ENCODE peak calls at places on chromosomes 1 and 21, in four cellular contexts. N is kidney epithelial cell, L is IMR-90, O is WTC11. Z is an unnamed sample.

GRCh38 chr1:54054438-54054749 is 986 bp downstream of the TCEANC2 start:
- DNase-seq in O (no peak), N (no peak), L (no peak), Z (no peak)

GRCh38 chr21:41217656-41218380 is 49.9 kb downstream of the BACE2 start:
- DNase-seq in L (peak; percentile 74), N (no peak), O (no peak), Z (peak; percentile 68)

GRCh38 chr1:12595839-12596821 is 21.9 kb downstream of the DHRS3 start:
- DNase-seq in O (peak; percentile 89), L (peak; percentile 98), N (peak; percentile 85), Z (peak; percentile 92)

GRCh38 chr1:1292851-1293250 is 12.6 kb downstream of the SCNN1D start:
- DNase-seq in O (no peak), L (no peak), N (no peak), Z (no peak)

GRCh38 chr1:47805826-47806450 is 191.2 kb downstream of the TRABD2B start:
- DNase-seq in L (no peak), N (no peak), O (no peak), Z (no peak)

GRCh38 chr1:155175927-155176371 is 2.3 kb downstream of the TRIM46 start:
- DNase-seq in N (no peak), L (no peak), O (no peak), Z (peak; percentile 46)

GRCh38 chr1:159071970-159072582 is 4.5 kb downstream of the AIM2 start:
- DNase-seq in O (no peak), L (peak; percentile 80), N (peak; percentile 43), Z (no peak)

GRCh38 chr21:34722684-34723300 is 54.0 kb downstream of the CLIC6 start:
- DNase-seq in O (peak; percentile 76), L (no peak), N (no peak), Z (peak; percentile 86)

GRCh38 chr1:54490361-54491248 is 57.4 kb upstream of the ACOT11 start:
- DNase-seq in N (no peak), O (peak; percentile 80), L (no peak), Z (peak; percentile 92)

GRCh38 chr1:212688338-212689047 is 11.1 kb downstream of the BATF3 start:
- DNase-seq in O (no peak), N (no peak), L (peak; percentile 59), Z (peak; percentile 33)

GRCh38 chr21:29730281-29730680 is 209.5 kb downstream of the GRIK1 start:
- DNase-seq in O (no peak), N (no peak), L (no peak), Z (no peak)

GRCh38 chr1:85943526-85943925 is 213.0 kb downstream of the COL24A1 start:
- DNase-seq in O (no peak), L (no peak), N (no peak), Z (no peak)

GRCh38 chr21:16309250-16309971 is 579.6 kb downstream of the USP25 start:
- DNase-seq in L (no peak), O (no peak), N (no peak), Z (no peak)
- TF ChIP-seq CTCF in L (no peak), O (no peak), N (no peak), Z (no peak)

DNA sequence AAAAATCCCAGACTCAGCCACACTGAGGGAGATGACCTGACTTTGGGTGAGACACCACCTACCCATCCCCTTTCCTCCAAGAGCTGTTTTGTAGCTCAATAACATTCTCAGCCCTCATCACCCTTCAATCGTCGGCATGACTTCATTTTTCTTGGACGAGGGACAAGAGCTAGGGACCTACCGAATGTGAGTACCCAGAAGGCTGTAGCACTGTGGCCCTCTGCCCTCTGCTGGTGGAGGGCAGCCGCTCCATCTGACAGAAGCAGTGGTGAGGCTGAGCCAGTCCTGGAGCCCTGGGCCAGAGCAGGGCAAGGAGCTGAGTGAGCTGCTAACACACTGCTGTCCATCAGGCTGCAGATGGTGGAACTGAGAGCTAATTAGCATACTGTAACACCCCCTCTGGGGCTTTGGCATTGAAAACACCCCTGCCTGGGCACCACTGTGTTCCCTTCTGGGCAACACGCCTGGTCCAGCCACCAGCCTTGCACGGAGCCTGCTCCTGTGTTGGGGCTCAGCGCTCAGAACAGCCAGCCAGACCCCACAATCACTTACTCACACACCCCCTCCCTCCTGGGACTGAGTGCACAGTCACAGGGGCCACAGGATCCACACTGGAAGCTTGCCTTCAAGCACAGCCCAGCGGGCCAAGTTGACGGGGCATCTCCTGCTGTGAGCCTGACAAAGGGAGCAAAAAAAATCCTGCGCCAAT is 18.3 kb upstream of the ALPL start:
- DNase-seq in L (peak; percentile 64), O (peak; percentile 56), N (no peak), Z (peak; percentile 95)
- TF ChIP-seq CTCF in L (peak; percentile 64), O (no peak), N (peak; percentile 42), Z (peak; percentile 75)

GRCh38 chr1:201309420-201309819 is 26.1 kb downstream of the PKP1 start:
- DNase-seq in L (peak; percentile 12), N (peak; percentile 29), O (peak; percentile 78), Z (peak; percentile 92)
- TF ChIP-seq CTCF in L (no peak), N (peak; percentile 18), O (no peak), Z (peak; percentile 59)

DNA sequence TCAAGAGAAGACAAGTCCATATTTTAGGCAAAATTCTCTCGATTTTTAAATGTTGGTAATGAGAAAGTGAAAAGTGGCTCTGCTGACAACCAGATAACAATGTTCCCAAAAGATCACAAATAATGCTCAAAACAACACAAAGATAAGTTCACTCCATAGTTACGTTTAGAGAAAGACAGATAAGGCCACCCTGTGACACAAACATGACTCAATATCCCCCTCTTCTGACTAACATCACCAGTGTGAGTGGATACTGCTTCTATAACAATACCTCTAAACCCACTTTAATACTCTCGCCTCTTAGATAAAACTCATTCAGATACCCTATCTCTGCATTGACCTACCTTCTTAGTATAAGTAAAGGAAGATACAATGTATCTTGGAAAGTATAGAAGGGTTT is 51.2 kb upstream of the RGS7 start:
- DNase-seq in L (peak; percentile 43), O (no peak), N (no peak), Z (no peak)
- TF ChIP-seq CTCF in L (peak; percentile 29), O (no peak), N (peak; percentile 3), Z (peak; percentile 59)

GRCh38 chr21:32306021-32306780 is 7.5 kb downstream of the MRAP start:
- DNase-seq in O (peak; percentile 91), N (no peak), L (no peak), Z (peak; percentile 97)
- TF ChIP-seq CTCF in O (peak; percentile 74), N (peak; percentile 32), L (peak; percentile 12), Z (peak; percentile 96)

DNA sequence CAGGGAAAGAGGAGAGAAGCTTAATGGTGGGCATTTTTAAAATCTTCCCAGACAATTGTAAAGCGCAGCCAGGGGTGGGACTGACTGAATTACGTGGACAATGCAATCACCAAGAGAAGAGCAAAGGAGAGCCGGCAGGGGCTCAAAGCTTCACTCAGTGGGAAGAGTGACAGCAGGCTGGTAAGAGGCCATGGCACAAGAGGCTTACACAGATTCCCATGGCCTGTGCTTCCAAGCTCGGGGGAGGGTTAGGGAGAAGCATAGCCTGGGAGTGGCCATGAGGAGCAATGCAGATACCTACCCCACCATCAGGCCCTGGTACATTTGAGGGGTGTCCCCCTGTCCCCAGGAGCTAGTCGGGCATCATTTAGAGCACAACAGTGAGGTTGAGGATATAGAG is 27.1 kb upstream of the SEC16B start:
- DNase-seq in O (no peak), N (no peak), L (no peak), Z (no peak)
- TF ChIP-seq CTCF in O (no peak), N (no peak), L (no peak), Z (no peak)

DNA sequence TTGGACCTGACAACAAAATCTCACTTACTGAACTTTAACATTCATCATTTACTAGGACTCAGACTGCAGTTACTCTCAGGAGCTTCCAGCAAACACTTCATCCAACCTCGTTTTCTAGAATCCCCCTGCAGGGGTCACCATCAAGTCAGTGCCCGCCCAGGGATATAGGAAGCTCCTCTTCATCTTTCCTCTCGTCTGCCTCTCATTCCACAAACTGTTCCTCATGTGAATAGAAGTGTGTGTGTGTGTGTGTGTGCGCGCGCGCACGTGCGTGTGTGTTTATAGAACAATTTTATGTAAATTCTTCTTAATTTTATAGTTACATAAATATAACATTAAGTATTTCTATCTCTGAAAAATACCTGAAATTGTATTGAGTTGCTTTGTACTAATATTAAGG is 21.8 kb upstream of the ABCD3 start:
- DNase-seq in L (no peak), N (no peak), O (peak; percentile 47), Z (peak; percentile 82)
- TF ChIP-seq CTCF in L (no peak), N (no peak), O (no peak), Z (peak; percentile 72)

GRCh38 chr1:32470991-32471694 is 6.3 kb downstream of the ZBTB8B start:
- DNase-seq in L (no peak), O (peak; percentile 68), N (no peak), Z (peak; percentile 84)
- TF ChIP-seq CTCF in L (no peak), O (no peak), N (peak; percentile 6), Z (peak; percentile 84)